ENCODE peak calls at places on chromosomes 2 and 18, in nine cellular contexts. One of them, this sample, is unnamed.

GRCh38 chr18:41747723-41748242 is 207.3 kb upstream of the PIK3C3 start:
- DNase-seq in posterior vena cava: no peak
- DNase-seq in iPS DF 19.7: no peak
- DNase-seq in EL: no peak
- DNase-seq in retina: no peak
- DNase-seq in Ammon's horn: no peak
- DNase-seq in smooth muscle cell of the brain vasculature: no peak
- DNase-seq in stimulated activated CD8-positive, alpha-beta memory T cell treated with anti-CD3 and anti-CD28 coated beads, Interleukin-15, amount 100 ng/mL, for 24 hours: no peak
- DNase-seq in T-cell: no peak
- DNase-seq in this sample: no peak

GRCh38 chr18:9340472-9340871 is 5.9 kb downstream of the TWSG1 start:
- DNase-seq in iPS DF 19.7: no peak
- DNase-seq in Ammon's horn: no peak
- DNase-seq in EL: no peak
- DNase-seq in stimulated activated CD8-positive, alpha-beta memory T cell treated with anti-CD3 and anti-CD28 coated beads, Interleukin-15, amount 100 ng/mL, for 24 hours: no peak
- DNase-seq in T-cell: no peak
- DNase-seq in smooth muscle cell of the brain vasculature: no peak
- DNase-seq in retina: no peak
- DNase-seq in posterior vena cava: no peak
- DNase-seq in this sample: no peak

GRCh38 chr2:108988796-108989713 is at the start of gene EDAR:
- DNase-seq in iPS DF 19.7: peak
- DNase-seq in EL: peak
- DNase-seq in posterior vena cava: no peak
- DNase-seq in smooth muscle cell of the brain vasculature: no peak
- DNase-seq in T-cell: peak
- DNase-seq in stimulated activated CD8-positive, alpha-beta memory T cell treated with anti-CD3 and anti-CD28 coated beads, Interleukin-15, amount 100 ng/mL, for 24 hours: peak
- DNase-seq in retina: peak
- DNase-seq in Ammon's horn: peak
- DNase-seq in this sample: no peak

GRCh38 chr2:172086349-172087190 is 1.3 kb downstream of the DLX1 start:
- DNase-seq in smooth muscle cell of the brain vasculature: no peak
- DNase-seq in iPS DF 19.7: no peak
- DNase-seq in T-cell: peak
- DNase-seq in stimulated activated CD8-positive, alpha-beta memory T cell treated with anti-CD3 and anti-CD28 coated beads, Interleukin-15, amount 100 ng/mL, for 24 hours: no peak
- DNase-seq in retina: peak
- DNase-seq in Ammon's horn: no peak
- DNase-seq in posterior vena cava: no peak
- DNase-seq in EL: peak
- DNase-seq in this sample: peak

GRCh38 chr2:12990523-12990922 is 273.8 kb downstream of the TRIB2 start:
- DNase-seq in smooth muscle cell of the brain vasculature: no peak
- DNase-seq in T-cell: no peak
- DNase-seq in stimulated activated CD8-positive, alpha-beta memory T cell treated with anti-CD3 and anti-CD28 coated beads, Interleukin-15, amount 100 ng/mL, for 24 hours: no peak
- DNase-seq in retina: no peak
- DNase-seq in iPS DF 19.7: no peak
- DNase-seq in Ammon's horn: no peak
- DNase-seq in EL: no peak
- DNase-seq in posterior vena cava: no peak
- DNase-seq in this sample: no peak

GRCh38 chr2:28602751-28603639 is 107.1 kb downstream of the PLB1 start:
- DNase-seq in retina: no peak
- DNase-seq in iPS DF 19.7: no peak
- DNase-seq in smooth muscle cell of the brain vasculature: no peak
- DNase-seq in T-cell: no peak
- DNase-seq in EL: no peak
- DNase-seq in Ammon's horn: no peak
- DNase-seq in stimulated activated CD8-positive, alpha-beta memory T cell treated with anti-CD3 and anti-CD28 coated beads, Interleukin-15, amount 100 ng/mL, for 24 hours: no peak
- DNase-seq in posterior vena cava: peak
- DNase-seq in this sample: no peak

GRCh38 chr2:160376576-160376975 is 117.0 kb downstream of the RBMS1 start:
- DNase-seq in stimulated activated CD8-positive, alpha-beta memory T cell treated with anti-CD3 and anti-CD28 coated beads, Interleukin-15, amount 100 ng/mL, for 24 hours: no peak
- DNase-seq in EL: peak
- DNase-seq in T-cell: no peak
- DNase-seq in iPS DF 19.7: no peak
- DNase-seq in smooth muscle cell of the brain vasculature: no peak
- DNase-seq in retina: no peak
- DNase-seq in Ammon's horn: no peak
- DNase-seq in posterior vena cava: no peak
- DNase-seq in this sample: no peak

GRCh38 chr18:24875286-24875685 is 414.8 kb downstream of the HRH4 start:
- DNase-seq in retina: no peak
- DNase-seq in T-cell: no peak
- DNase-seq in stimulated activated CD8-positive, alpha-beta memory T cell treated with anti-CD3 and anti-CD28 coated beads, Interleukin-15, amount 100 ng/mL, for 24 hours: no peak
- DNase-seq in EL: no peak
- DNase-seq in posterior vena cava: no peak
- DNase-seq in Ammon's horn: no peak
- DNase-seq in iPS DF 19.7: no peak
- DNase-seq in smooth muscle cell of the brain vasculature: no peak
- DNase-seq in this sample: no peak

GRCh38 chr2:44801676-44802408 is 139.7 kb upstream of the SIX3 start:
- DNase-seq in Ammon's horn: no peak
- DNase-seq in retina: peak
- DNase-seq in stimulated activated CD8-positive, alpha-beta memory T cell treated with anti-CD3 and anti-CD28 coated beads, Interleukin-15, amount 100 ng/mL, for 24 hours: no peak
- DNase-seq in posterior vena cava: no peak
- DNase-seq in T-cell: no peak
- DNase-seq in smooth muscle cell of the brain vasculature: no peak
- DNase-seq in iPS DF 19.7: no peak
- DNase-seq in EL: no peak
- DNase-seq in this sample: no peak

GRCh38 chr2:126988482-126988881 is 89.8 kb downstream of the TEX51 start:
- DNase-seq in Ammon's horn: no peak
- DNase-seq in T-cell: no peak
- DNase-seq in retina: no peak
- DNase-seq in smooth muscle cell of the brain vasculature: no peak
- DNase-seq in EL: no peak
- DNase-seq in stimulated activated CD8-positive, alpha-beta memory T cell treated with anti-CD3 and anti-CD28 coated beads, Interleukin-15, amount 100 ng/mL, for 24 hours: no peak
- DNase-seq in iPS DF 19.7: no peak
- DNase-seq in posterior vena cava: no peak
- DNase-seq in this sample: no peak

GRCh38 chr18:8176105-8176504 is 433.1 kb upstream of the RAB12 start:
- DNase-seq in posterior vena cava: no peak
- DNase-seq in EL: no peak
- DNase-seq in retina: peak
- DNase-seq in T-cell: no peak
- DNase-seq in Ammon's horn: no peak
- DNase-seq in stimulated activated CD8-positive, alpha-beta memory T cell treated with anti-CD3 and anti-CD28 coated beads, Interleukin-15, amount 100 ng/mL, for 24 hours: no peak
- DNase-seq in smooth muscle cell of the brain vasculature: no peak
- DNase-seq in iPS DF 19.7: no peak
- DNase-seq in this sample: no peak

This sample was measured in CD4-positive, CD25-positive, alpha-beta regulatory T cell.